ENCODE peak calls at places on chromosomes 3 and 15, in five cellular contexts. One of them, this sample, is unnamed. For H3K36me3 and H3K27me3, the result is how much of the 10 kb centered on the place peaks cover.

GRCh38 chr15:91953432-91953831 is 99.9 kb downstream of the SLCO3A1 start:
- DNase-seq in cardiac muscle cell: no peak
- DNase-seq in WERI-Rb-1: no peak
- DNase-seq in heart left ventricle: no peak
- DNase-seq in upper lobe of right lung: no peak
- DNase-seq in this sample: no peak

GRCh38 chr15:70596354-70597055 is 166.9 kb downstream of the UACA start:
- DNase-seq in WERI-Rb-1: no peak
- DNase-seq in cardiac muscle cell: peak
- DNase-seq in upper lobe of right lung: no peak
- DNase-seq in heart left ventricle: no peak
- DNase-seq in this sample: no peak

GRCh38 chr3:14768182-14768790 is 50.5 kb upstream of the FGD5 start:
- DNase-seq in cardiac muscle cell: no peak
- DNase-seq in upper lobe of right lung: no peak
- DNase-seq in WERI-Rb-1: no peak
- DNase-seq in heart left ventricle: no peak
- DNase-seq in this sample: no peak

GRCh38 chr15:60339236-60339635 is 58.5 kb downstream of the ANXA2 start:
- DNase-seq in cardiac muscle cell: no peak
- DNase-seq in WERI-Rb-1: no peak
- DNase-seq in heart left ventricle: no peak
- DNase-seq in upper lobe of right lung: no peak
- DNase-seq in this sample: no peak

GRCh38 chr15:67042490-67043181 is 22.8 kb upstream of the SMAD3 start:
- DNase-seq in upper lobe of right lung: no peak
- DNase-seq in cardiac muscle cell: no peak
- DNase-seq in WERI-Rb-1: no peak
- DNase-seq in heart left ventricle: no peak
- DNase-seq in this sample: no peak

GRCh38 chr3:47083786-47084185 is 80.1 kb downstream of the SETD2 start:
- DNase-seq in heart left ventricle: no peak
- DNase-seq in WERI-Rb-1: no peak
- DNase-seq in cardiac muscle cell: no peak
- DNase-seq in upper lobe of right lung: no peak
- DNase-seq in this sample: no peak

GRCh38 chr3:13947912-13948311 is 68.0 kb upstream of the WNT7A start:
- DNase-seq in heart left ventricle: no peak
- DNase-seq in WERI-Rb-1: no peak
- DNase-seq in cardiac muscle cell: no peak
- DNase-seq in upper lobe of right lung: no peak
- DNase-seq in this sample: no peak

GRCh38 chr15:55485273-55485672 is 22.8 kb downstream of the DNAAF4 start:
- DNase-seq in cardiac muscle cell: no peak
- DNase-seq in upper lobe of right lung: no peak
- DNase-seq in heart left ventricle: no peak
- DNase-seq in WERI-Rb-1: no peak
- DNase-seq in this sample: no peak

GRCh38 chr3:142724682-142725351 is 983 bp downstream of the TRPC1 start:
- DNase-seq in upper lobe of right lung: peak
- DNase-seq in cardiac muscle cell: no peak
- DNase-seq in WERI-Rb-1: peak
- DNase-seq in heart left ventricle: peak
- DNase-seq in this sample: peak

GRCh38 chr15:38130739-38131498 is 121.7 kb upstream of the SPRED1 start:
- DNase-seq in WERI-Rb-1: peak
- DNase-seq in heart left ventricle: peak
- DNase-seq in cardiac muscle cell: peak
- DNase-seq in upper lobe of right lung: peak
- DNase-seq in this sample: peak

GRCh38 chr3:134697830-134698699 is 47.2 kb upstream of the KY start:
- DNase-seq in upper lobe of right lung: no peak
- DNase-seq in WERI-Rb-1: no peak
- DNase-seq in cardiac muscle cell: no peak
- DNase-seq in heart left ventricle: no peak
- DNase-seq in this sample: no peak

GRCh38 chr15:39851505-39852082 is 68.5 kb downstream of the GPR176 start:
- DNase-seq in heart left ventricle: no peak
- DNase-seq in upper lobe of right lung: no peak
- DNase-seq in cardiac muscle cell: peak
- DNase-seq in WERI-Rb-1: no peak
- DNase-seq in this sample: no peak

GRCh38 chr3:139355502-139355901 is 11.7 kb downstream of the MRPS22 start:
- DNase-seq in WERI-Rb-1: peak
- DNase-seq in heart left ventricle: no peak
- DNase-seq in upper lobe of right lung: no peak
- DNase-seq in cardiac muscle cell: peak
- DNase-seq in this sample: no peak

GRCh38 chr15:66955871-66956585 is 109.4 kb upstream of the SMAD3 start:
- DNase-seq in cardiac muscle cell: peak
- DNase-seq in WERI-Rb-1: no peak
- DNase-seq in heart left ventricle: no peak
- DNase-seq in upper lobe of right lung: no peak
- DNase-seq in this sample: no peak

GRCh38 chr3:30768703-30769550 is 125.5 kb downstream of the GADL1 start:
- DNase-seq in upper lobe of right lung: peak
- DNase-seq in heart left ventricle: peak
- DNase-seq in cardiac muscle cell: peak
- DNase-seq in WERI-Rb-1: peak
- DNase-seq in this sample: peak

GRCh38 chr3:50876947-50877346 is 202.2 kb downstream of the DOCK3 start:
- DNase-seq in heart left ventricle: no peak
- DNase-seq in upper lobe of right lung: no peak
- DNase-seq in WERI-Rb-1: no peak
- DNase-seq in cardiac muscle cell: no peak
- DNase-seq in this sample: no peak

GRCh38 chr3:116963802-116964201 is 254.2 kb downstream of the TUSC7 start:
- DNase-seq in heart left ventricle: no peak
- DNase-seq in WERI-Rb-1: no peak
- DNase-seq in upper lobe of right lung: no peak
- DNase-seq in cardiac muscle cell: no peak
- DNase-seq in this sample: no peak

GRCh38 chr3:25558106-25558505 is 106.6 kb downstream of the TOP2B start:
- DNase-seq in WERI-Rb-1: no peak
- DNase-seq in upper lobe of right lung: no peak
- DNase-seq in cardiac muscle cell: peak
- DNase-seq in heart left ventricle: no peak
- DNase-seq in this sample: no peak

GRCh38 chr15:76999996-77000395 is 5.1 kb downstream of the PSTPIP1 start:
- DNase-seq in upper lobe of right lung: peak
- DNase-seq in heart left ventricle: no peak
- DNase-seq in WERI-Rb-1: no peak
- DNase-seq in cardiac muscle cell: no peak
- DNase-seq in this sample: no peak

GRCh38 chr3:61530355-61530754 is 31.0 kb upstream of the PTPRG start:
- DNase-seq in upper lobe of right lung: no peak
- DNase-seq in heart left ventricle: no peak
- DNase-seq in WERI-Rb-1: peak
- DNase-seq in cardiac muscle cell: peak
- DNase-seq in this sample: no peak

GRCh38 chr15:65558336-65558735 is 28.1 kb downstream of the HACD3 start:
- DNase-seq in cardiac muscle cell: peak
- DNase-seq in upper lobe of right lung: no peak
- DNase-seq in heart left ventricle: no peak
- DNase-seq in WERI-Rb-1: no peak
- DNase-seq in this sample: no peak

GRCh38 chr15:69298354-69298696 is 387 bp upstream of the PAQR5 start:
- DNase-seq in cardiac muscle cell: no peak
- DNase-seq in WERI-Rb-1: no peak
- DNase-seq in upper lobe of right lung: peak
- DNase-seq in heart left ventricle: peak
- DNase-seq in this sample: no peak

GRCh38 chr3:57966823-57967222 is 41.4 kb upstream of the FLNB start:
- DNase-seq in cardiac muscle cell: peak
- DNase-seq in WERI-Rb-1: no peak
- DNase-seq in heart left ventricle: no peak
- DNase-seq in upper lobe of right lung: no peak
- DNase-seq in this sample: no peak

GRCh38 chr3:152251916-152252315 is 16.8 kb upstream of the MBNL1 start:
- DNase-seq in heart left ventricle: no peak
- DNase-seq in WERI-Rb-1: no peak
- DNase-seq in cardiac muscle cell: no peak
- DNase-seq in upper lobe of right lung: no peak
- DNase-seq in this sample: no peak

GRCh38 chr3:187684880-187685279 is 14.7 kb upstream of the SST start:
- DNase-seq in WERI-Rb-1: no peak
- DNase-seq in heart left ventricle: no peak
- DNase-seq in upper lobe of right lung: no peak
- DNase-seq in cardiac muscle cell: peak
- DNase-seq in this sample: no peak

GRCh38 chr15:28113426-28114113 is 14.5 kb upstream of the OCA2 start:
- DNase-seq in heart left ventricle: no peak
- DNase-seq in upper lobe of right lung: peak
- DNase-seq in cardiac muscle cell: no peak
- DNase-seq in WERI-Rb-1: no peak
- DNase-seq in this sample: no peak

GRCh38 chr15:28111552-28111951 is 12.4 kb upstream of the OCA2 start:
- DNase-seq in upper lobe of right lung: peak
- DNase-seq in heart left ventricle: no peak
- DNase-seq in cardiac muscle cell: no peak
- DNase-seq in WERI-Rb-1: no peak
- DNase-seq in this sample: no peak

GRCh38 chr15:28112101-28112760 is 13.1 kb upstream of the OCA2 start:
- DNase-seq in heart left ventricle: no peak
- DNase-seq in upper lobe of right lung: peak
- DNase-seq in cardiac muscle cell: no peak
- DNase-seq in WERI-Rb-1: no peak
- DNase-seq in this sample: no peak

GRCh38 chr15:28114114-28114455 is 15.0 kb upstream of the OCA2 start:
- DNase-seq in cardiac muscle cell: no peak
- DNase-seq in WERI-Rb-1: no peak
- DNase-seq in heart left ventricle: no peak
- DNase-seq in upper lobe of right lung: no peak
- DNase-seq in this sample: no peak

DNA sequence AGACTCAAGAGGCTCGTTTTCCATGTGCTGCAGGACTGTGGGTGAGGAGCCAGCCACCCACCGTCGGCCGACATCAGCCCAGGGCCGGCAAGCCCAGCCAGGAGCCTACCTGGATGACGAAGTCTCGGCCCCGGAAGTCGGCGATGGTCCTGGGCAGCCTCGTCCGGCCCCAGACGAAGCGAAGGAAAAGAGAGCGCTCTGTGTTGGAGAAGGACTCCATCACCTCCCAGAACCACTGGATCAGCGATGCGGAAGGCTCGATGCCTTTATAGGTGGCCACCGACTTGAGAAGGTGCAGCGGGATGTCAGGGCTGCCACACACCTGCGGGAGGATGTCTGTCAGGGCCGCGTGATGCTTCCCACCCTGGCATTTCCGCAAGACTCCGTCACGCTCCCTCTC is 13.8 kb upstream of the OCA2 start:
- DNase-seq in WERI-Rb-1: no peak
- DNase-seq in cardiac muscle cell: no peak
- DNase-seq in heart left ventricle: no peak
- DNase-seq in upper lobe of right lung: peak
- DNase-seq in this sample: no peak
- H3K36me3 ChIP-seq in WERI-Rb-1: half or more
- H3K36me3 ChIP-seq in cardiac muscle cell: under half
- H3K36me3 ChIP-seq in heart left ventricle: half or more
- H3K36me3 ChIP-seq in upper lobe of right lung: half or more
- H3K36me3 ChIP-seq in this sample: half or more

GRCh38 chr3:127134887-127135240 is 58.1 kb upstream of the PRR23E start:
- DNase-seq in WERI-Rb-1: no peak
- DNase-seq in heart left ventricle: no peak
- DNase-seq in upper lobe of right lung: no peak
- DNase-seq in cardiac muscle cell: no peak
- DNase-seq in this sample: no peak
- H3K27me3 ChIP-seq in WERI-Rb-1: under half
- H3K27me3 ChIP-seq in heart left ventricle: under half
- H3K27me3 ChIP-seq in upper lobe of right lung: under half
- H3K27me3 ChIP-seq in cardiac muscle cell: under half
- H3K27me3 ChIP-seq in this sample: under half

GRCh38 chr3:43206632-43207031 is 79.7 kb upstream of the SNRK start:
- DNase-seq in upper lobe of right lung: no peak
- DNase-seq in heart left ventricle: no peak
- DNase-seq in WERI-Rb-1: no peak
- DNase-seq in cardiac muscle cell: no peak
- DNase-seq in this sample: no peak
- TF ChIP-seq CTCF in upper lobe of right lung: no peak
- TF ChIP-seq CTCF in heart left ventricle: no peak
- TF ChIP-seq CTCF in WERI-Rb-1: peak
- TF ChIP-seq CTCF in cardiac muscle cell: no peak
- TF ChIP-seq CTCF in this sample: no peak

GRCh38 chr3:111917300-111917699 is 58.2 kb downstream of the PHLDB2 start:
- DNase-seq in heart left ventricle: no peak
- DNase-seq in cardiac muscle cell: peak
- DNase-seq in WERI-Rb-1: no peak
- DNase-seq in upper lobe of right lung: no peak
- DNase-seq in this sample: no peak
- H3K36me3 ChIP-seq in heart left ventricle: under half
- H3K36me3 ChIP-seq in cardiac muscle cell: under half
- H3K36me3 ChIP-seq in WERI-Rb-1: under half
- H3K36me3 ChIP-seq in upper lobe of right lung: under half
- H3K36me3 ChIP-seq in this sample: under half

GRCh38 chr3:45771166-45771775 is 25.1 kb downstream of the SLC6A20 start:
- DNase-seq in upper lobe of right lung: no peak
- DNase-seq in heart left ventricle: no peak
- DNase-seq in WERI-Rb-1: no peak
- DNase-seq in cardiac muscle cell: no peak
- DNase-seq in this sample: no peak
- H3K27me3 ChIP-seq in upper lobe of right lung: under half
- H3K27me3 ChIP-seq in heart left ventricle: under half
- H3K27me3 ChIP-seq in WERI-Rb-1: under half
- H3K27me3 ChIP-seq in cardiac muscle cell: under half
- H3K27me3 ChIP-seq in this sample: under half

GRCh38 chr3:194269610-194270145 is 81.5 kb downstream of the CPN2 start:
- DNase-seq in upper lobe of right lung: peak
- DNase-seq in WERI-Rb-1: no peak
- DNase-seq in heart left ventricle: peak
- DNase-seq in cardiac muscle cell: peak
- DNase-seq in this sample: peak
- TF ChIP-seq CTCF in upper lobe of right lung: peak
- TF ChIP-seq CTCF in WERI-Rb-1: no peak
- TF ChIP-seq CTCF in heart left ventricle: peak
- TF ChIP-seq CTCF in cardiac muscle cell: peak
- TF ChIP-seq CTCF in this sample: peak

DNA sequence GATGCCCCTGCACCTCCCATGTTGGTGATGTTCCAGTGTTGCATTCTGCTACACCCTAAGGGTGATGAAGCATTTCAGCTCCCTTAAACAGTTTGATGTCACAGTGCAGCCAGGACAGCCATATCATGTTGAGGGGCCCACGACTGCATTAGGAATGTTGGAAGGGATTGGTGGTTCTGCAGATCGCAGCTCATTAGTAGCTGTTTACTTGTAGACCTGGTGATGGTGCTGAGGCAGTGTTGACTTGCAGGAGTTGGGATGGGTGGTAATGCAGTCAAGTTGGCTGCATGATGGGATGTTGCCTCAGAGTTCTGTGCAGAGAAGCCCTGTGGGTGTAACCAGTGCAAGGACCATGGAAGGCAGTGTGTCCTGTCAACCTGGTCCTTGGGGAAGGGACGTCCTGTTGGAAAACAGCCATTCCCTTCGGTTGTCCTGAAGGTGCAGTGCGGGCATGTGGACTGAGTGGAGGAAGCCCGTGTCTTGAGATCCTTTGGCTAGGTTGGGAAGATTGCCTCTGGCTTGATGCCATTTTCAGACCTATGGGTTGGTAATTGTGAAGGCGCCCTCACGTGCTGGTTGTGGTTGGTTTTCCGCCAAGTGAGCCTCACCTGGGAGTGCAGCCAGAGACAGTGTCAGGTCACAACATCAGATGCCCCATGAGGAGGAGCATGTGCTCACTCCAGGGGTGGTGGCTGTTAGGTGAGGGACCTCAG is 100.7 kb downstream of the SNRPN start:
- DNase-seq in WERI-Rb-1: no peak
- DNase-seq in cardiac muscle cell: no peak
- DNase-seq in upper lobe of right lung: peak
- DNase-seq in heart left ventricle: no peak
- DNase-seq in this sample: no peak
- H3K36me3 ChIP-seq in WERI-Rb-1: half or more
- H3K36me3 ChIP-seq in cardiac muscle cell: under half
- H3K36me3 ChIP-seq in upper lobe of right lung: under half
- H3K36me3 ChIP-seq in heart left ventricle: half or more
- H3K36me3 ChIP-seq in this sample: half or more

This sample was measured in psoas muscle.